ENCODE peak calls at places on chromosome 11, in seven cellular contexts. H is H1, U is transverse colon, R is IMR-90, T is right lobe of liver, N is lower leg skin, Y is K562. M is an unnamed sample.

GRCh38 chr11:13169709-13170108 is 107.9 kb upstream of the BMAL1 start:
- DNase-seq in R (peak), U (no peak), N (no peak), Y (no peak), T (no peak), H (no peak), M (peak)

GRCh38 chr11:134068829-134069425 is at the start of gene JAM3:
- DNase-seq in R (peak), T (peak), H (peak), Y (peak), U (peak), N (peak), M (peak)

GRCh38 chr11:4065601-4066377 is 28.8 kb upstream of the RRM1 start:
- DNase-seq in Y (no peak), T (no peak), R (no peak), N (no peak), U (no peak), H (no peak), M (no peak)

GRCh38 chr11:46363031-46363407 is 15.8 kb downstream of the DGKZ start:
- DNase-seq in T (peak), U (no peak), R (peak), H (no peak), Y (no peak), N (peak), M (peak)

GRCh38 chr11:27166130-27166529 is 125.5 kb downstream of the BBOX1 start:
- DNase-seq in T (no peak), Y (no peak), H (no peak), U (no peak), N (no peak), R (no peak), M (no peak)

GRCh38 chr11:110071197-110071596 is 22.0 kb upstream of the ZC3H12C start:
- DNase-seq in R (no peak), N (no peak), H (no peak), T (no peak), Y (no peak), U (no peak), M (no peak)

GRCh38 chr11:68021167-68021787 is 9.2 kb upstream of the NDUFS8 start:
- DNase-seq in T (no peak), H (no peak), R (no peak), Y (no peak), N (no peak), U (peak), M (no peak)

GRCh38 chr11:62842171-62842717 is 2.9 kb upstream of the WDR74 start:
- DNase-seq in N (peak), H (peak), R (no peak), U (peak), T (peak), Y (no peak), M (no peak)

GRCh38 chr11:32435511-32435946 is at the start of gene WT1:
- DNase-seq in N (no peak), U (no peak), R (no peak), H (peak), T (no peak), Y (peak), M (peak)

GRCh38 chr11:2590951-2591754 is 108.6 kb downstream of the KCNQ1OT1 start:
- DNase-seq in U (no peak), N (no peak), R (no peak), T (no peak), H (no peak), Y (peak), M (no peak)

GRCh38 chr11:32438883-32439487 is 3.6 kb upstream of the WT1 start:
- DNase-seq in Y (no peak), U (no peak), N (no peak), R (no peak), T (no peak), H (peak), M (no peak)

GRCh38 chr11:76622481-76623094 is 48.0 kb downstream of the LRRC32 start:
- DNase-seq in R (no peak), T (no peak), U (no peak), Y (no peak), N (peak), H (no peak), M (no peak)

GRCh38 chr11:134528453-134528852 is 116.4 kb upstream of the B3GAT1 start:
- DNase-seq in Y (no peak), T (no peak), N (peak), U (no peak), H (peak), R (no peak), M (no peak)

GRCh38 chr11:72828081-72828567 is 13.9 kb downstream of the ATG16L2 start:
- DNase-seq in H (no peak), Y (no peak), T (peak), N (peak), U (no peak), R (peak), M (peak)

GRCh38 chr11:28152743-28153142 is 44.6 kb downstream of the METTL15 start:
- DNase-seq in Y (no peak), T (no peak), U (no peak), N (no peak), R (no peak), H (no peak), M (no peak)

GRCh38 chr11:69949327-69949726 is 128.8 kb upstream of the ANO1 start:
- DNase-seq in U (no peak), R (peak), T (peak), H (no peak), N (no peak), Y (peak), M (peak)

GRCh38 chr11:5476184-5476819 is 12.2 kb upstream of the OR52D1 start:
- DNase-seq in R (peak), N (no peak), U (peak), H (no peak), T (no peak), Y (peak), M (peak)

GRCh38 chr11:17591293-17591692 is 44.2 kb downstream of the OTOG start:
- DNase-seq in R (no peak), Y (no peak), N (peak), H (peak), T (no peak), U (no peak), M (no peak)

GRCh38 chr11:118002541-118003019 is 16.4 kb downstream of the IL10RA start:
- DNase-seq in U (peak), H (no peak), N (peak), T (no peak), Y (peak), R (no peak), M (no peak)

GRCh38 chr11:130168105-130168504 is 8.5 kb downstream of the ST14 start:
- DNase-seq in N (no peak), R (peak), T (no peak), U (peak), H (no peak), Y (no peak), M (no peak)

GRCh38 chr11:35600439-35600838 is 17.8 kb upstream of the FJX1 start:
- DNase-seq in Y (no peak), R (no peak), N (no peak), U (no peak), H (no peak), T (no peak), M (no peak)

GRCh38 chr11:129380413-129380812 is 4.8 kb downstream of the BARX2 start:
- DNase-seq in H (no peak), N (no peak), U (no peak), Y (no peak), T (no peak), R (no peak), M (no peak)

GRCh38 chr11:68117896-68118470 is 3.2 kb downstream of the CHKA start:
- DNase-seq in T (no peak), H (no peak), Y (no peak), R (no peak), U (no peak), N (peak), M (no peak)

GRCh38 chr11:125166347-125166841 is 1.8 kb downstream of the PKNOX2 start:
- DNase-seq in R (no peak), N (peak), T (no peak), U (no peak), H (peak), Y (no peak), M (no peak)

GRCh38 chr11:12581923-12582322 is 92.3 kb upstream of the TEAD1 start:
- DNase-seq in R (peak), U (no peak), T (no peak), Y (peak), H (no peak), N (no peak), M (peak)

GRCh38 chr11:299081-299891 is at the start of gene IFITM5:
- DNase-seq in N (peak), H (no peak), Y (no peak), R (no peak), U (no peak), T (peak), M (no peak)

GRCh38 chr11:9003573-9004309 is at the start of gene NRIP3:
- DNase-seq in U (peak), H (peak), Y (peak), R (peak), T (peak), N (peak), M (no peak)
- TF ChIP-seq POLR2A in U (no peak), H (no peak), Y (peak), R (peak), T (no peak), N (no peak), M (peak)

GRCh38 chr11:65961267-65962135 is at the start of gene SART1:
- DNase-seq in T (peak), N (peak), U (peak), R (peak), Y (peak), H (peak), M (peak)
- TF ChIP-seq POLR2A in T (peak), N (no peak), U (peak), R (peak), Y (peak), H (no peak), M (no peak)

GRCh38 chr11:59810911-59811259 is 307 bp upstream of the MRPL16 start:
- DNase-seq in R (no peak), N (no peak), U (no peak), H (no peak), T (no peak), Y (no peak), M (no peak)

GRCh38 chr11:59813364-59813763 is 2.8 kb upstream of the MRPL16 start:
- DNase-seq in H (no peak), Y (no peak), R (no peak), N (no peak), T (no peak), U (no peak), M (no peak)

GRCh38 chr11:59812220-59812619 is 1.6 kb upstream of the MRPL16 start:
- DNase-seq in N (no peak), U (no peak), H (no peak), Y (no peak), T (no peak), R (no peak), M (no peak)

GRCh38 chr11:59807047-59807446 is 3.5 kb downstream of the MRPL16 start:
- DNase-seq in T (no peak), U (peak), Y (no peak), N (no peak), R (no peak), H (no peak), M (no peak)

GRCh38 chr11:59810189-59810910 is at the start of gene MRPL16:
- DNase-seq in Y (peak), N (peak), T (peak), R (peak), U (peak), H (peak), M (peak)
- TF ChIP-seq POLR2A in Y (peak), N (no peak), T (peak), R (no peak), U (peak), H (peak), M (peak)

GRCh38 chr11:9755561-9755960 is 91.7 kb downstream of the SWAP70 start:
- DNase-seq in T (no peak), Y (no peak), U (no peak), N (no peak), R (peak), H (no peak), M (peak)
- TF ChIP-seq POLR2A in T (no peak), Y (no peak), U (no peak), N (no peak), R (no peak), H (no peak), M (no peak)

GRCh38 chr11:65258988-65259387 is 2.8 kb upstream of the POLA2 start:
- DNase-seq in Y (no peak), N (no peak), T (no peak), H (no peak), R (no peak), U (no peak), M (no peak)
- TF ChIP-seq POLR2A in Y (no peak), N (no peak), T (no peak), H (no peak), R (no peak), U (no peak), M (no peak)